ENCODE peak calls at places on chromosomes 1 and 21, in four cellular contexts. M is SK-N-SH, K is GM12878, U is K562. H is an unnamed sample.

GRCh38 chr1:149884433-149885363 is 14.7 kb upstream of the BOLA1 start:
- DNase-seq in K (peak), M (no peak), U (peak), H (no peak)

GRCh38 chr1:27519341-27520258 is 29.6 kb upstream of the WASF2 start:
- DNase-seq in M (peak), U (no peak), K (no peak), H (no peak)

GRCh38 chr1:44237721-44238457 is 24.6 kb downstream of the DMAP1 start:
- DNase-seq in K (no peak), M (peak), U (peak), H (no peak)

GRCh38 chr1:154819628-154820590 is 50.2 kb downstream of the KCNN3 start:
- DNase-seq in U (peak), K (no peak), M (peak), H (peak)

GRCh38 chr21:34156957-34157356 is 83.6 kb downstream of the MRPS6 start:
- DNase-seq in M (no peak), K (no peak), U (no peak), H (no peak)

GRCh38 chr1:41382531-41383090 is 21.4 kb downstream of the FOXO6 start:
- DNase-seq in U (no peak), M (peak), K (no peak), H (no peak)

GRCh38 chr1:205582046-205582445 is 49.8 kb downstream of the ELK4 start:
- DNase-seq in U (no peak), K (no peak), M (no peak), H (peak)

GRCh38 chr1:4172659-4173599 is 272.9 kb upstream of the C1orf174 start:
- DNase-seq in U (peak), K (no peak), M (peak), H (peak)

GRCh38 chr1:243549108-243549507 is 293.3 kb downstream of the SDCCAG8 start:
- DNase-seq in M (no peak), U (no peak), K (no peak), H (no peak)

GRCh38 chr1:47758341-47759237 is 238.6 kb downstream of the TRABD2B start:
- DNase-seq in U (no peak), K (no peak), M (no peak), H (no peak)

GRCh38 chr1:95029532-95029931 is 43.2 kb downstream of the ALG14 start:
- DNase-seq in U (no peak), K (no peak), M (no peak), H (no peak)

GRCh38 chr1:234478152-234478480 is 863 bp downstream of the TARBP1 start:
- DNase-seq in M (peak), U (peak), K (no peak), H (peak)

DNA sequence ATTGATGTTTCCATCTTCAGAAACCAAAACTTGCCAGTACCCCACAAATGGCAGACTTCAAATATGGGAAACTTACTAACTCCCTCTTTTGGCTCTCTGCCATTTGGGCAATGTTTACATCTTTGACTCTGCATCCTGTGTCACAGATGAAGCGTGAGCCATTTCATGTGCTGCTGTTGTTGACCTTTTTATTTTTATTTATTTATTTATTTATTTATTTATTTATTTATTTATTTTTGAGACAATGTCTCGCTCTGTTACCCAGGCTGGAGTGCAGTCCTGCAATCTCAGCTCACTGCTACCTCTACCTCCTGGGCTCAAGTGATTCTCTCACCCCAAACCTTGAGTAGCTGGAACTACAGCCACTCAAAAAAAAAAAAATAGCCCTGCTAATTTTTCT is 16.0 kb upstream of the COG2 start:
- DNase-seq in U (no peak), K (no peak), M (no peak), H (no peak)
- TF ChIP-seq SIN3A in U (no peak), K (no peak), M (no peak), H (no peak)

GRCh38 chr1:21871943-21872342 is 59.9 kb downstream of the LDLRAD2 start:
- DNase-seq in U (no peak), M (no peak), K (no peak), H (no peak)

GRCh38 chr1:21868941-21869454 is 56.9 kb downstream of the LDLRAD2 start:
- DNase-seq in K (no peak), U (no peak), M (no peak), H (peak)

GRCh38 chr1:21870611-21871010 is 58.5 kb downstream of the LDLRAD2 start:
- DNase-seq in K (no peak), M (no peak), U (no peak), H (no peak)

GRCh38 chr1:21868482-21868881 is 56.4 kb downstream of the LDLRAD2 start:
- DNase-seq in M (no peak), U (no peak), K (no peak), H (no peak)

GRCh38 chr1:21869620-21870121 is 57.6 kb downstream of the LDLRAD2 start:
- DNase-seq in M (peak), U (no peak), K (no peak), H (peak)
- TF ChIP-seq NFIC in M (peak), U (no peak), K (no peak), H (no peak)

GRCh38 chr1:2984399-2985061 is 36.7 kb upstream of the ACTRT2 start:
- DNase-seq in M (no peak), K (no peak), U (no peak), H (no peak)
- TF ChIP-seq SIN3A in M (no peak), K (no peak), U (no peak), H (no peak)

DNA sequence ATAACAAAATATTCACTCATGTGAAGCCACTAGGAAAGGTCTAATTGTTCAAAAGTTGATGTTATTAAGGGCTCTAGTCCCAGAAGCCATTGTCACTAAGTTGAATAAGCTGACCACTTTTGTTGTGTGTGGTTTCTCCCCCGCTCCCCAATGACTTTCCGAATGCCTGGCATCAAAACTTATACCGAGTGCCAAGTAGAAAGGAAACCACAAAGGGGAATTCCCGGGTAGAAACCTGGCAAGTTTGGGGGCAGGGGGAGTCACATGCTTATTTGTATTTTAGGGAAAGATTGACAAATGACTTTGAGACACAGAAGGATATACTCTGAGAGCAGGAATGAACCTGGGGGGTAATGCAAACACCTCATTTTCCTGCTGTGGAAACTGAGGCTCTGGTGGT is 154.1 kb downstream of the TGFBR3 start:
- DNase-seq in M (no peak), U (no peak), K (no peak), H (no peak)
- TF ChIP-seq NFIC in M (no peak), U (no peak), K (peak), H (no peak)

GRCh38 chr1:25431495-25432363 is 1.0 kb downstream of the MACO1 start:
- DNase-seq in M (no peak), K (no peak), U (no peak), H (no peak)
- TF ChIP-seq SIN3A in M (peak), K (peak), U (peak), H (no peak)

DNA sequence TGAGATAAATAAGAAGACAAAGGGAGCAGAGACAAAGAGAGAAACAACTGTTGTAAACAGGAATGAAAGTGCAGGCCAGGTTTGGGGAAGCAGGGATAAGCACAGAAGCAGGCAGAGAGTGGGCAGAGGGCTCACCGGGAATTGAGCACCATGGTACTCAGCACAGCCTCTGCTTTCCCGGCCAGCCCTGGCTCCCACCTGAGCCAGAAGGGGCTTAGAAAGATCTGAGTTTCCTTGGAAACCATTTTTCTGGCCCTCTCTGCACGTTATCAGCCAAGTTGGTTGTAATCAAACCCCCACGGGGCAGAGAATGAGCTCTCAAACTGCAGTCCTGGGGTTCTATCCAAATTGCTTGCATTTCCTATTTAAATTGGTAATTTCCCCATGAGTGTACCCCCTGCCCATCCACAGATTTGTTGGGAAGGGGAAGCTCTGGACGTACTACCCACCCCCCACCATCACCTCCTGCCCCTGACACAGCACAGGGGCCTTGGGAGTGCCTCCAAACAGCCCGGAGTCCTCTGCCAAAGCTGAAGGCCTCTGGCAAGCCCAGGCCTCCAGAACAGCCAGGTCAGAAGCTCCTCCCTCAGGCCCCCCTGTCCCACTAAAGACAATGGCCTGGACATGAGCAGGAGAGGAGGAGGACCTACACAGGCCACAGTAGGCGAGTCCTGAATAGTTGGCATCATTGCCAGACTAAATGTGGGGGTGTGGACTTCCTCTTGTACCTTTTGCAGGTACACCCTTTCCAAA is 42.7 kb upstream of the GJB5 start:
- DNase-seq in M (no peak), U (no peak), K (no peak), H (no peak)
- TF ChIP-seq NFIC in M (no peak), U (no peak), K (no peak), H (no peak)

H was measured in HepG2.